ENCODE peak calls at places on chromosomes 4 and X, in four cellular contexts. C is HCT116; X is Calu3; R is CD4-positive, alpha-beta T cell. P is an unnamed sample.
A peak's percentile ranks its signal among the peaks of the same experiment; 100 is the strongest.

GRCh38 chrX:109818921-109819320 is 85.9 kb upstream of the ACSL4 start:
- DNase-seq in C (no peak), X (no peak), R (no peak), P (no peak)

GRCh38 chr4:153448003-153448731 is 18.0 kb upstream of the TMEM131L start:
- DNase-seq in C (no peak), X (no peak), R (no peak), P (no peak)

GRCh38 chrX:2351999-2352995 is 148.5 kb downstream of the DHRSX start:
- DNase-seq in X (no peak), R (no peak), C (no peak), P (no peak)

GRCh38 chr4:72860766-72861165 is 208.8 kb downstream of the COX18 start:
- DNase-seq in C (no peak), R (no peak), X (no peak), P (no peak)

GRCh38 chr4:74308215-74308614 is at the start of gene EPGN:
- DNase-seq in C (no peak), X (no peak), R (no peak), P (no peak)

GRCh38 chr4:3770323-3771166 is 4.4 kb downstream of the ADRA2C start:
- DNase-seq in X (no peak), C (no peak), R (no peak), P (no peak)

GRCh38 chr4:88584471-88584900 is 7.8 kb upstream of the HERC3 start:
- DNase-seq in X (no peak), C (no peak), R (no peak), P (no peak)

GRCh38 chr4:71832049-71832448 is 48.2 kb upstream of the GC start:
- DNase-seq in X (no peak), R (no peak), C (no peak), P (no peak)

GRCh38 chr4:143184217-143184502 is 557 bp upstream of the USP38 start:
- DNase-seq in X (no peak), C (no peak), R (no peak), P (no peak)

GRCh38 chr4:167509551-167509950 is 275.3 kb upstream of the SPOCK3 start:
- DNase-seq in C (no peak), X (no peak), R (no peak), P (no peak)

GRCh38 chr4:83781434-83781833 is 245.5 kb downstream of the GPAT3 start:
- DNase-seq in R (no peak), C (no peak), X (no peak), P (no peak)

GRCh38 chr4:101621120-101621519 is 169.4 kb upstream of the BANK1 start:
- DNase-seq in R (no peak), X (no peak), C (no peak), P (no peak)

GRCh38 chr4:30867427-30867826 is 147.3 kb downstream of the PCDH7 start:
- DNase-seq in C (no peak), R (no peak), X (no peak), P (no peak)

GRCh38 chrX:154840856-154841255 is 6.4 kb upstream of the SMIM9 start:
- DNase-seq in R (no peak), C (peak; percentile 22), X (peak; percentile 3), P (peak; percentile 33)

GRCh38 chr4:48275247-48275646 is 5.6 kb upstream of the TEC start:
- DNase-seq in C (peak; percentile 38), X (peak; percentile 5), R (no peak), P (peak; percentile 33)
- TF ChIP-seq CTCF in C (peak; percentile 89), X (peak; percentile 34), R (no peak), P (peak; percentile 50)

GRCh38 chr4:40502936-40503335 is 126.7 kb downstream of the RBM47 start:
- DNase-seq in X (no peak), R (no peak), C (no peak), P (peak; percentile 44)

GRCh38 chr4:40506066-40506465 is 123.6 kb downstream of the RBM47 start:
- DNase-seq in X (no peak), C (no peak), R (no peak), P (no peak)

GRCh38 chr4:40511017-40511614 is 118.5 kb downstream of the RBM47 start:
- DNase-seq in X (no peak), C (no peak), R (no peak), P (no peak)

GRCh38 chr4:40506492-40506891 is 123.2 kb downstream of the RBM47 start:
- DNase-seq in X (no peak), C (no peak), R (no peak), P (no peak)

DNA sequence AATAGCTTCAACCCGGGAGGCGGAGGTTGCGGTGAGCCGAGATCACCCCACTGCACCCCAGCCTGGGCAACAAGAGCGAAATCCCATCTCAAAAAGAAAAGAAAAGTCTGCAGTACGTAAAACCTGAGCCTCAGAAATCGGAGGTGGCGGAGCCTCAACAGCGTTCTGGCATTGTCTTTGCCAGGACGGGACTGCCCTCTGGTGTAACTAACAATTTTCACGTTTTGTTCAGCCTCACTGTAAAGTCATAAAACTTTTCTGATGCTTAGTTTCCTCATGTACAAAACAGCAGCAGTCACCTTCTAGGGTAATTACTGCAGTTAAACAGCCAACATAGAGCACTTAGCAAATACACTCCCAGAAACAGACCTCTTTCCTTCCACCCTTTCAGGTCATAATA is 121.7 kb downstream of the RBM47 start:
- DNase-seq in R (no peak), X (no peak), C (no peak), P (no peak)
- TF ChIP-seq CTCF in R (no peak), X (no peak), C (peak; percentile 19), P (no peak)

GRCh38 chr4:66688674-66689073 is 856.6 kb downstream of the CENPC start:
- DNase-seq in R (no peak), X (no peak), C (no peak), P (no peak)
- TF ChIP-seq CTCF in R (no peak), X (no peak), C (no peak), P (no peak)

GRCh38 chrX:11397680-11398079 is 104.5 kb downstream of the AMELX start:
- DNase-seq in R (no peak), X (no peak), C (no peak), P (peak; percentile 5)

GRCh38 chrX:11401966-11402365 is 108.8 kb downstream of the AMELX start:
- DNase-seq in R (no peak), C (no peak), X (no peak), P (no peak)

GRCh38 chrX:11398785-11399184 is 105.6 kb downstream of the AMELX start:
- DNase-seq in X (no peak), C (no peak), R (no peak), P (no peak)

GRCh38 chrX:11398139-11398538 is 104.9 kb downstream of the AMELX start:
- DNase-seq in C (no peak), R (no peak), X (no peak), P (no peak)

GRCh38 chrX:11399481-11399880 is 106.3 kb downstream of the AMELX start:
- DNase-seq in R (no peak), X (no peak), C (no peak), P (no peak)
- TF ChIP-seq CTCF in R (no peak), X (no peak), C (no peak), P (no peak)

GRCh38 chr4:109295081-109295480 is 7.4 kb downstream of the COL25A1 start:
- DNase-seq in X (no peak), C (no peak), R (no peak), P (no peak)

GRCh38 chr4:109294468-109295020 is 7.9 kb downstream of the COL25A1 start:
- DNase-seq in X (no peak), R (no peak), C (no peak), P (no peak)

GRCh38 chr4:109290918-109291317 is 11.5 kb downstream of the COL25A1 start:
- DNase-seq in X (no peak), C (no peak), R (no peak), P (no peak)

GRCh38 chr4:109296545-109296944 is 5.9 kb downstream of the COL25A1 start:
- DNase-seq in C (no peak), X (no peak), R (no peak), P (no peak)

GRCh38 chr4:109294006-109294405 is 8.5 kb downstream of the COL25A1 start:
- DNase-seq in C (peak; percentile 21), X (peak; percentile 2), R (no peak), P (no peak)
- TF ChIP-seq CTCF in C (peak; percentile 55), X (no peak), R (no peak), P (peak; percentile 33)